ENCODE peak calls at places on chromosomes 5 and 9, in five cellular contexts. Z is B cell, I is heart left ventricle, C is PC-9, S is tibial nerve. X is an unnamed sample.

GRCh38 chr5:154519375-154519774 is 41.3 kb upstream of the HAND1 start:
- DNase-seq in C (peak), I (no peak), S (no peak), Z (no peak), X (peak)

GRCh38 chr9:113426701-113427100 is 16.2 kb downstream of the C9orf43 start:
- DNase-seq in Z (no peak), I (no peak), S (no peak), C (no peak), X (no peak)

GRCh38 chr9:135146766-135147472 is 59.5 kb downstream of the OLFM1 start:
- DNase-seq in S (no peak), C (no peak), Z (no peak), I (no peak), X (no peak)

GRCh38 chr9:98726735-98727134 is 18.0 kb upstream of the GABBR2 start:
- DNase-seq in Z (no peak), I (no peak), S (no peak), C (no peak), X (peak)

GRCh38 chr9:110088099-110088498 is 119.9 kb downstream of the C9orf152 start:
- DNase-seq in C (no peak), I (no peak), S (no peak), Z (no peak), X (no peak)

GRCh38 chr5:156460496-156460895 is 133.5 kb downstream of the SGCD start:
- DNase-seq in S (no peak), I (no peak), C (no peak), Z (no peak), X (no peak)

GRCh38 chr5:151383011-151383410 is 35.7 kb upstream of the SLC36A2 start:
- DNase-seq in C (no peak), S (no peak), I (no peak), Z (no peak), X (no peak)

GRCh38 chr5:5066276-5067186 is 73.6 kb upstream of the ADAMTS16 start:
- DNase-seq in I (no peak), S (no peak), C (no peak), Z (no peak), X (no peak)

GRCh38 chr5:150404121-150404990 is 8.4 kb downstream of the CD74 start:
- DNase-seq in Z (no peak), I (no peak), C (no peak), S (no peak), X (no peak)

GRCh38 chr5:139068494-139069152 is 129.5 kb downstream of the SIL1 start:
- DNase-seq in I (no peak), S (no peak), Z (no peak), C (no peak), X (no peak)
- TF ChIP-seq CTCF in I (no peak), S (no peak), Z (no peak), C (no peak), X (no peak)

GRCh38 chr9:93278164-93278563 is 94.2 kb downstream of the WNK2 start:
- DNase-seq in I (no peak), Z (no peak), S (no peak), C (no peak), X (no peak)

GRCh38 chr9:93280661-93281259 is 96.8 kb downstream of the WNK2 start:
- DNase-seq in C (peak), S (no peak), I (no peak), Z (no peak), X (no peak)

GRCh38 chr9:93270976-93271375 is 87.0 kb downstream of the WNK2 start:
- DNase-seq in C (no peak), S (no peak), Z (no peak), I (no peak), X (no peak)

GRCh38 chr9:93276973-93277372 is 93.0 kb downstream of the WNK2 start:
- DNase-seq in C (no peak), Z (no peak), I (no peak), S (no peak), X (no peak)
- TF ChIP-seq CTCF in C (no peak), Z (no peak), I (no peak), S (no peak), X (no peak)

GRCh38 chr5:168076561-168076991 is 214.9 kb upstream of the WWC1 start:
- DNase-seq in C (no peak), Z (no peak), I (peak), S (peak), X (peak)
- TF ChIP-seq CTCF in C (peak), Z (no peak), I (peak), S (peak), X (peak)

GRCh38 chr5:67393211-67393610 is 196.6 kb upstream of the CD180 start:
- DNase-seq in I (no peak), Z (no peak), C (no peak), S (no peak), X (no peak)

GRCh38 chr5:67396975-67397374 is 200.4 kb upstream of the CD180 start:
- DNase-seq in Z (no peak), S (no peak), C (no peak), I (no peak), X (no peak)

GRCh38 chr5:67400752-67401151 is 204.2 kb upstream of the CD180 start:
- DNase-seq in S (no peak), Z (no peak), C (no peak), I (no peak), X (no peak)

GRCh38 chr5:67401166-67401565 is 204.6 kb upstream of the CD180 start:
- DNase-seq in S (no peak), I (no peak), Z (no peak), C (no peak), X (no peak)

DNA sequence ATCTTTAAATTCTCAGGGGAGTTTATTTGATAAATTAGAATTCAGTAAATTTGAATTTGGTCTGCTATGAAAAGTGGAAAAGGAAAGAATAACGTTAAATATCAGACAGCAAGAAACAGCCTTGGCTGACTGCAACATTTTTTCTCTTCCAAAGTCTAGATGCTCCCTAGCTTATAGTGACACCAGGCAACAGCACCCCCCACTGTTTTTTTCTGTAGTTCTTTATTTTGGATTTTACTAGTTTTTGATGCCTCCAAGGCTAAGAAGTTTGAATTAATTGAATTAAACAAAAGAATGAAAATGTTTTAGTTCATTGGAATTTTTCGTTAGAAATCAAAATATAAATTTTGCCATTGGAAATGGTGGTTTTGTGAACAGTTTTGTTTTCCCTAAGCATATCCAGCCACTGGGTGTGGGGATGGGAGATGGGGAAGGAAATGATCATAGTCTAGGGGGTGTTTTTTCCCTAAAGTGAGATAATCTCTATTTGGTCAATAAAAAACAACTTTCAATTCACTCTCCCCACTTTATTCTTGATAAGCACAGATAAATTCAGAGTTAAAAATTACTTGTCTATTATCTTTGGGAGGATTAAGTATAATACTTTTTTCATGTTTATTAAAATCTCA is 199.3 kb upstream of the CD180 start:
- DNase-seq in S (no peak), C (no peak), I (no peak), Z (no peak), X (no peak)
- TF ChIP-seq CTCF in S (no peak), C (no peak), I (no peak), Z (no peak), X (no peak)

DNA sequence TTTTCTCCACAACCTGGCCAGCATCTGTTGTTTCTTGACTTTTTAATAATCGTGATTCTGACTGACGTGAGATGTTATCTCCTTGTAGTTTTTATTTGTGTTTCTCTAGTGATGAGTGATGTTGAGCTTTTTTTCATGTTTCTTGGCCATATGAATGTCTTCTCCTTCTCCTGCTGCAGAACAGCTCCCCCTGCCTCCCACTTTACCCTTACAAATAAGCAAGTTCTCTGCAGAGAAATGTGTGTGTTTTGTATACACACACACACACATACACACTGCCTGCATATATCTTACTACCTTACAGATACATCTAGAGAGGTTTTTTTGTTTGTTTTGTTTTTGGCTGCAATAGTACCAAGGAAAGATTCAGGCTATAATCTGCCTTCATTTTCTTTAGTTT is 88.7 kb upstream of the PHF24 start:
- DNase-seq in Z (no peak), S (no peak), C (no peak), I (no peak), X (no peak)
- TF ChIP-seq CTCF in Z (no peak), S (no peak), C (peak), I (no peak), X (peak)

GRCh38 chr9:27888661-27889295 is 315.5 kb upstream of the C9orf72 start:
- DNase-seq in I (no peak), S (no peak), C (no peak), Z (no peak), X (no peak)
- TF ChIP-seq CTCF in I (peak), S (no peak), C (peak), Z (peak), X (peak)

GRCh38 chr9:83198336-83198735 is 135.4 kb upstream of the RASEF start:
- DNase-seq in C (no peak), I (no peak), S (no peak), Z (no peak), X (no peak)

GRCh38 chr9:83196946-83197345 is 134.0 kb upstream of the RASEF start:
- DNase-seq in C (no peak), S (no peak), Z (no peak), I (no peak), X (no peak)

GRCh38 chr9:83197611-83198010 is 134.7 kb upstream of the RASEF start:
- DNase-seq in Z (no peak), C (no peak), S (no peak), I (no peak), X (no peak)

GRCh38 chr9:83200531-83200930 is 137.6 kb upstream of the RASEF start:
- DNase-seq in S (no peak), C (no peak), Z (no peak), I (no peak), X (no peak)

DNA sequence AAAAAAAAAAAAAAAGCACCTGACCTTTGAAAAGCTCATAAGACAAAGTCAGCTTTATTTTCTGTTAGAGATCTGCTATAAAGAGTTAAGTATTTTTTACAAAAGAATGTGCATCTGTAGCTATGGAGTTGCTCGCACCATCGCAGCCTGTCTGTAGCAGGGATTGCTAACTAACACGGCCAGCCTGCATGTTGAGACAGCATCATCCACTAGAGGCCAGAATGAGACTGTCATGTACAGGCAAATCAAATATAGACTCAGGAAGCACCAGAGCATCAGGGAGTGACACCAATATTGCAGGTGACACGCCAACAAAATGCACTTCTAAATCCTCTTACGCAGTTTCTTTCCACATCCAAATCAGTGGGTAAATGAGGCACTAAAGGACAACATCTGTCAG is 136.3 kb upstream of the RASEF start:
- DNase-seq in I (peak), C (peak), S (no peak), Z (no peak), X (peak)
- TF ChIP-seq CTCF in I (peak), C (peak), S (peak), Z (no peak), X (peak)

GRCh38 chr5:164958688-164959087 is 1453.3 kb downstream of the MAT2B start:
- DNase-seq in I (no peak), C (no peak), S (no peak), Z (no peak), X (no peak)
- TF ChIP-seq CTCF in I (no peak), C (peak), S (no peak), Z (no peak), X (no peak)

GRCh38 chr5:147341382-147341781 is 106.6 kb downstream of the STK32A start:
- DNase-seq in Z (no peak), S (no peak), C (no peak), I (no peak), X (no peak)

GRCh38 chr5:147336871-147337270 is 102.0 kb downstream of the STK32A start:
- DNase-seq in S (no peak), C (no peak), I (no peak), Z (no peak), X (no peak)

GRCh38 chr5:147344861-147345260 is 110.0 kb downstream of the STK32A start:
- DNase-seq in Z (no peak), S (no peak), I (no peak), C (no peak), X (no peak)

GRCh38 chr5:147339313-147339712 is 104.5 kb downstream of the STK32A start:
- DNase-seq in I (no peak), C (no peak), Z (no peak), S (no peak), X (no peak)
- TF ChIP-seq CTCF in I (no peak), C (no peak), Z (no peak), S (no peak), X (no peak)

GRCh38 chr9:88974641-88975040 is 16.6 kb upstream of the S1PR3 start:
- DNase-seq in I (peak), Z (no peak), S (no peak), C (no peak), X (no peak)
- TF ChIP-seq CTCF in I (no peak), Z (no peak), S (no peak), C (no peak), X (no peak)